ENCODE peak calls at places on chromosomes 4 and X, in four cellular contexts. U, N, B and I are unnamed samples.

GRCh38 chr4:70640192-70640591 is 11.6 kb downstream of the ENAM start:
- DNase-seq in U (no peak), N (no peak), B (no peak), I (no peak)

GRCh38 chrX:13659057-13659456 is 6.1 kb downstream of the TCEANC start:
- DNase-seq in U (no peak), N (no peak), B (no peak), I (no peak)

GRCh38 chr4:7183161-7183560 is 9.2 kb upstream of the SORCS2 start:
- DNase-seq in U (no peak), N (no peak), B (no peak), I (no peak)

GRCh38 chr4:8675383-8675782 is 82.8 kb downstream of the CPZ start:
- DNase-seq in U (peak; percentile 55), N (peak; percentile 54), B (no peak), I (no peak)

GRCh38 chr4:79390890-79391289 is 17.1 kb downstream of the GK2 start:
- DNase-seq in U (no peak), N (no peak), B (no peak), I (no peak)

GRCh38 chrX:11881485-11882170 is 123.6 kb downstream of the MSL3 start:
- DNase-seq in U (no peak), N (no peak), B (no peak), I (no peak)

GRCh38 chr4:143438710-143439109 is 74.8 kb upstream of the SMARCA5 start:
- DNase-seq in U (no peak), N (no peak), B (no peak), I (no peak)

GRCh38 chr4:99300934-99301333 is 10.1 kb upstream of the ADH1A start:
- DNase-seq in U (peak; percentile 98), N (no peak), B (no peak), I (peak; percentile 76)

GRCh38 chr4:153000068-153000420 is 63.9 kb downstream of the FHDC1 start:
- DNase-seq in U (no peak), N (no peak), B (no peak), I (no peak)

GRCh38 chr4:161403781-161404180 is 760.0 kb downstream of the FSTL5 start:
- DNase-seq in U (no peak), N (no peak), B (no peak), I (no peak)

GRCh38 chr4:87805971-87806370 is 6.6 kb downstream of the IBSP start:
- DNase-seq in U (no peak), N (no peak), B (no peak), I (no peak)

GRCh38 chr4:168540865-168541607 is 44.2 kb downstream of the PALLD start:
- DNase-seq in U (no peak), N (no peak), B (no peak), I (no peak)

GRCh38 chrX:155968106-155968714 is 29.3 kb upstream of the IL9R start:
- DNase-seq in U (no peak), N (no peak), B (no peak), I (no peak)

GRCh38 chr4:119244832-119245231 is 32.3 kb downstream of the USP53 start:
- DNase-seq in U (no peak), N (no peak), B (no peak), I (no peak)

GRCh38 chr4:113574636-113575103 is 186.9 kb downstream of the CAMK2D start:
- DNase-seq in U (no peak), N (no peak), B (no peak), I (no peak)

GRCh38 chr4:15673337-15673736 is 8.3 kb upstream of the FAM200B start:
- DNase-seq in U (no peak), N (no peak), B (no peak), I (no peak)
- H3K9me3 ChIP-seq in U (no peaks in the 10 kb centered on the region), N (no peaks in the 10 kb centered on the region), B (no peaks in the 10 kb centered on the region), I (no peaks in the 10 kb centered on the region)

GRCh38 chrX:114051667-114052315 is 532.1 kb upstream of the HTR2C start:
- DNase-seq in U (no peak), N (no peak), B (no peak), I (no peak)
- H3K27me3 ChIP-seq in U (no peaks in the 10 kb centered on the region), N (no peaks in the 10 kb centered on the region), B (no peaks in the 10 kb centered on the region), I (no peaks in the 10 kb centered on the region)

DNA sequence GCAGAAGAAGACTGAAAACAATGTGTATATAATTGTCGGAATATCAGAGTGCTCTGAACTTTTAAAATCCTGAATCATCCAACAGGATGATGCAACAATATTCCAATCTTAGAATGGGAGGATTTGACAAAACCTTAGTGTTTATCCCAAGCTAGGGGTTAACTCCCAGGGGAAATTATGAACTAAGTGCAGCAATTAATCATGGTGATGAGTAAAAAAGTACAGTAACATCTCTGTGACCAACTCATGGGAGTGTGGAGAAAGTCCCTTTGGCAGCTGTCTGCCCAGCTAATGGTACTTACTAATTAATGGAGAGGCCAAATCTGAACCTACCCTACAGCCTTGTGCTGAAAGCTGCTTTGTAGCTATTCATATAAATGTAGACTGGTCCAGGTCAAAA is 257.6 kb upstream of the DDX53 start:
- DNase-seq in U (no peak), N (no peak), B (no peak), I (no peak)
- TF ChIP-seq POLR2AphosphoS5 in U (no peak), N (no peak), B (no peak), I (no peak)

GRCh38 chr4:36568575-36568974 is 287.2 kb downstream of the DTHD1 start:
- DNase-seq in U (no peak), N (no peak), B (no peak), I (no peak)

DNA sequence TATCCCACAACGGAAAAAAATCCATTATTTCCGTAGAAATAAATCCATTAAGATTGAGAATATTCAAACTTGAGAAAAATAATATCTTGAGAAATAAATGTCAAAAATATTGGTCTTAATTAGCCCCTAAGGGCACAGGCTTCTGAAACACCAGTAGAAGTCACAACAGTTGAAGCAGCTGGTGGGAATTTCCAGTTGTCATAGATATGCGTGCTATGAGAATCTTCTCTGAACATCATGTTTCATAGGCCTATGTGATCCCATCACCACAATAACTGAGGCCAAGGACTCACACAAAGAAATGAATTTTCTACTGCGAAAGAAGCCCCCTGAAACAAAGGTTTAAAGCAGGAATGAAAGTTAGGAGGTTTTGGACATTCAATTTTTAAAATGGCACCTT is 292.0 kb downstream of the DTHD1 start:
- DNase-seq in U (no peak), N (no peak), B (no peak), I (no peak)
- H3K9me3 ChIP-seq in U (no peaks in the 10 kb centered on the region), N (no peaks in the 10 kb centered on the region), B (no peaks in the 10 kb centered on the region), I (no peaks in the 10 kb centered on the region)

GRCh38 chrX:642436-643210 is 12.0 kb downstream of the SHOX start:
- DNase-seq in U (no peak), N (no peak), B (no peak), I (no peak)

GRCh38 chrX:644304-645023 is 13.9 kb downstream of the SHOX start:
- DNase-seq in U (no peak), N (no peak), B (no peak), I (no peak)

GRCh38 chrX:641671-642435 is 11.3 kb downstream of the SHOX start:
- DNase-seq in U (peak; percentile 35), N (no peak), B (no peak), I (no peak)

GRCh38 chrX:645024-645376 is 14.4 kb downstream of the SHOX start:
- DNase-seq in U (no peak), N (no peak), B (no peak), I (peak; percentile 82)

GRCh38 chrX:643911-644303 is 13.3 kb downstream of the SHOX start:
- DNase-seq in U (no peak), N (no peak), B (no peak), I (no peak)
- H3K27me3 ChIP-seq in U (peaks cover 12% of the 10 kb centered on the region), N (peaks cover 69% of the 10 kb centered on the region), B (no peaks in the 10 kb centered on the region), I (peaks cover 59% of the 10 kb centered on the region)

DNA sequence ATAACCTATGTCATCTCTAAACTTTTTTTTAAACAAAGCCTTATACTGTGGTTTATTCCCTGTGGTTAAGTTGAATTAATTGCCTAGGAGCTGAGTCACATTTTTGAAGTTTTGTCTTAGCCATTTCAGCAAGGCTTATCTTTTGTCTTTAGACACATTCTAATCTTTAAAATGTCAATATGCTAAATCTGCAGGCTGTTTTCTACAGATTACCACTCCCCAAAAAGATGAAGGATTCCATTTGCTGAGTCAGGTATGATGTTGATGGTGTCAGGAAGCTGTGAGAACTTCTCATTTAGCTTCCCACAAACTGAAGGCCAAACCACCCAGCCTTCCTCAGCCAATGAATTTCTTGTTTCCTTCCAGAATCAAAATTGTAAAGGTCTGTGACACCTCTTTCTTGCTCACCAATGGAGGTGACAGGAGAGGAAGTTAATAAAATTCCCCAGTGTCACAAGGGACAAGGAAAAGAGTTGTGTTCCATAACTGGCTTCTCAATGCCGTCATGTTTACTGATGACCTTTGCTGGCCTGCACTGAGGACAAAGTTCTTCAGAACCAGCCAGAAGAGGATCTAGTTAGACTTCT is 3.7 kb upstream of the CXCL6 start:
- DNase-seq in U (no peak), N (no peak), B (no peak), I (no peak)
- TF ChIP-seq POLR2AphosphoS5 in U (no peak), N (no peak), B (no peak), I (no peak)

GRCh38 chrX:7127058-7127457 is 20.5 kb upstream of the STS start:
- DNase-seq in U (no peak), N (no peak), B (no peak), I (no peak)
- H3K9me3 ChIP-seq in U (no peaks in the 10 kb centered on the region), N (no peaks in the 10 kb centered on the region), B (no peaks in the 10 kb centered on the region), I (no peaks in the 10 kb centered on the region)

GRCh38 chrX:16997313-16997712 is 50.9 kb downstream of the REPS2 start:
- DNase-seq in U (no peak), N (no peak), B (no peak), I (no peak)
- H3K27me3 ChIP-seq in U (no peaks in the 10 kb centered on the region), N (no peaks in the 10 kb centered on the region), B (no peaks in the 10 kb centered on the region), I (no peaks in the 10 kb centered on the region)